ENCODE peak calls at places on chromosomes 6 and 20, in six cellular contexts. One of them, this sample, is unnamed.

GRCh38 chr20:40568200-40568599 is 120.8 kb downstream of the MAFB start:
- DNase-seq in nucleus accumbens: no peak
- DNase-seq in hepatic stellate cell: no peak
- DNase-seq in heart left ventricle: no peak
- DNase-seq in AG04450: no peak
- DNase-seq in upper lobe of right lung: no peak
- DNase-seq in this sample: no peak

GRCh38 chr6:170292778-170293164 is 1.9 kb upstream of the DLL1 start:
- DNase-seq in hepatic stellate cell: no peak
- DNase-seq in AG04450: no peak
- DNase-seq in heart left ventricle: no peak
- DNase-seq in nucleus accumbens: no peak
- DNase-seq in upper lobe of right lung: no peak
- DNase-seq in this sample: no peak

GRCh38 chr6:4929319-4929718 is 74.5 kb downstream of the RPP40 start:
- DNase-seq in nucleus accumbens: no peak
- DNase-seq in upper lobe of right lung: no peak
- DNase-seq in hepatic stellate cell: no peak
- DNase-seq in AG04450: no peak
- DNase-seq in heart left ventricle: no peak
- DNase-seq in this sample: no peak

GRCh38 chr20:63775096-63775978 is 35.8 kb downstream of the SLC2A4RG start:
- DNase-seq in upper lobe of right lung: no peak
- DNase-seq in hepatic stellate cell: no peak
- DNase-seq in heart left ventricle: no peak
- DNase-seq in AG04450: no peak
- DNase-seq in nucleus accumbens: peak
- DNase-seq in this sample: no peak

GRCh38 chr6:126886106-126886505 is 232.4 kb upstream of the RSPO3 start:
- DNase-seq in heart left ventricle: no peak
- DNase-seq in upper lobe of right lung: no peak
- DNase-seq in hepatic stellate cell: no peak
- DNase-seq in AG04450: no peak
- DNase-seq in nucleus accumbens: no peak
- DNase-seq in this sample: no peak

GRCh38 chr6:82298012-82298411 is 50.5 kb upstream of the IBTK start:
- DNase-seq in upper lobe of right lung: no peak
- DNase-seq in hepatic stellate cell: peak
- DNase-seq in AG04450: peak
- DNase-seq in nucleus accumbens: no peak
- DNase-seq in heart left ventricle: no peak
- DNase-seq in this sample: no peak

GRCh38 chr6:13624871-13625288 is 9.7 kb downstream of the NOL7 start:
- DNase-seq in upper lobe of right lung: no peak
- DNase-seq in heart left ventricle: no peak
- DNase-seq in AG04450: no peak
- DNase-seq in nucleus accumbens: no peak
- DNase-seq in hepatic stellate cell: peak
- DNase-seq in this sample: no peak

GRCh38 chr6:47357827-47358226 is 48.1 kb upstream of the TNFRSF21 start:
- DNase-seq in hepatic stellate cell: no peak
- DNase-seq in heart left ventricle: no peak
- DNase-seq in AG04450: no peak
- DNase-seq in nucleus accumbens: no peak
- DNase-seq in upper lobe of right lung: no peak
- DNase-seq in this sample: no peak

GRCh38 chr6:163589401-163589800 is 174.9 kb downstream of the QKI start:
- DNase-seq in hepatic stellate cell: no peak
- DNase-seq in heart left ventricle: no peak
- DNase-seq in upper lobe of right lung: no peak
- DNase-seq in AG04450: no peak
- DNase-seq in nucleus accumbens: no peak
- DNase-seq in this sample: no peak

GRCh38 chr6:21277601-21278043 is 315.9 kb upstream of the SOX4 start:
- DNase-seq in hepatic stellate cell: no peak
- DNase-seq in heart left ventricle: no peak
- DNase-seq in upper lobe of right lung: no peak
- DNase-seq in AG04450: no peak
- DNase-seq in nucleus accumbens: no peak
- DNase-seq in this sample: no peak

GRCh38 chr6:145688493-145688905 is 46.8 kb downstream of the EPM2A start:
- DNase-seq in AG04450: peak
- DNase-seq in hepatic stellate cell: no peak
- DNase-seq in heart left ventricle: no peak
- DNase-seq in nucleus accumbens: no peak
- DNase-seq in upper lobe of right lung: no peak
- DNase-seq in this sample: no peak

GRCh38 chr20:32366380-32366779 is 8.2 kb downstream of the ASXL1 start:
- DNase-seq in upper lobe of right lung: no peak
- DNase-seq in nucleus accumbens: no peak
- DNase-seq in hepatic stellate cell: no peak
- DNase-seq in AG04450: no peak
- DNase-seq in heart left ventricle: no peak
- DNase-seq in this sample: no peak

GRCh38 chr20:2101057-2101934 is at the start of gene STK35:
- DNase-seq in hepatic stellate cell: peak
- DNase-seq in upper lobe of right lung: no peak
- DNase-seq in AG04450: no peak
- DNase-seq in heart left ventricle: peak
- DNase-seq in nucleus accumbens: peak
- DNase-seq in this sample: peak

GRCh38 chr6:128763599-128764300 is 119.2 kb upstream of the LAMA2 start:
- DNase-seq in nucleus accumbens: no peak
- DNase-seq in AG04450: no peak
- DNase-seq in heart left ventricle: no peak
- DNase-seq in hepatic stellate cell: no peak
- DNase-seq in upper lobe of right lung: no peak
- DNase-seq in this sample: no peak

GRCh38 chr6:11607381-11607780 is 69.8 kb downstream of the TMEM170B start:
- DNase-seq in nucleus accumbens: no peak
- DNase-seq in AG04450: no peak
- DNase-seq in heart left ventricle: no peak
- DNase-seq in upper lobe of right lung: no peak
- DNase-seq in hepatic stellate cell: no peak
- DNase-seq in this sample: no peak

GRCh38 chr20:61797971-61798411 is 267.7 kb downstream of the TAF4 start:
- DNase-seq in AG04450: no peak
- DNase-seq in heart left ventricle: no peak
- DNase-seq in upper lobe of right lung: no peak
- DNase-seq in hepatic stellate cell: no peak
- DNase-seq in nucleus accumbens: no peak
- DNase-seq in this sample: no peak

GRCh38 chr6:26270903-26271639 is 93.9 kb upstream of the BTN3A2 start:
- DNase-seq in upper lobe of right lung: peak
- DNase-seq in nucleus accumbens: no peak
- DNase-seq in heart left ventricle: no peak
- DNase-seq in AG04450: no peak
- DNase-seq in hepatic stellate cell: peak
- DNase-seq in this sample: peak